ENCODE peak calls at places on chromosomes 2 and 18, in ten cellular contexts. N is cardiac fibroblast; X is activated naive CD4-positive, alpha-beta T cell treated with Interleukin-2 at 50 U/mL for 16 hours; U is pancreas; Z is kidney; D is AG20443; O is iPS-NIHi11; G is activated CD8-positive, alpha-beta memory T cell treated with anti-CD3 and anti-CD28 coated beads for 24 hours; P is AG10803; T is activated T-cell treated with anti-CD3 and anti-CD28 coated beads for 1 hour. I is an unnamed sample.

GRCh38 chr18:37852464-37852863 is 286.9 kb upstream of the CELF4 start:
- DNase-seq in Z (no peak), X (no peak), N (no peak), T (no peak), P (no peak), U (no peak), G (no peak), O (no peak), D (no peak), I (no peak)

GRCh38 chr2:113117594-113118262 is 9.7 kb upstream of the IL1RN start:
- DNase-seq in Z (peak; percentile 89), T (no peak), D (peak; percentile 93), N (peak; percentile 77), O (peak; percentile 43), G (no peak), P (peak; percentile 97), X (peak; percentile 4), U (peak; percentile 46), I (peak; percentile 34)

GRCh38 chr2:237964578-237965404 is 2.0 kb upstream of the UBE2F start:
- DNase-seq in O (no peak), G (no peak), X (no peak), D (peak; percentile 42), U (no peak), N (peak; percentile 98), Z (no peak), P (no peak), T (no peak), I (peak; percentile 56)

GRCh38 chr18:9734189-9734588 is 26.1 kb downstream of the RAB31 start:
- DNase-seq in P (no peak), D (no peak), U (no peak), T (no peak), G (peak; percentile 52), X (no peak), N (no peak), Z (no peak), O (no peak), I (no peak)

GRCh38 chr2:40844353-40845277 is 392.7 kb upstream of the SLC8A1 start:
- DNase-seq in O (peak; percentile 28), P (no peak), D (no peak), Z (no peak), T (no peak), N (peak; percentile 29), U (no peak), G (no peak), X (no peak), I (no peak)

GRCh38 chr18:54946149-54946581 is 13.1 kb downstream of the CCDC68 start:
- DNase-seq in U (peak; percentile 83), P (no peak), X (peak; percentile 4), Z (no peak), N (peak; percentile 66), G (peak; percentile 62), T (no peak), D (no peak), O (no peak), I (peak; percentile 74)

GRCh38 chr2:20429528-20429927 is 17.3 kb upstream of the RHOB start:
- DNase-seq in X (no peak), P (no peak), U (peak; percentile 19), T (no peak), O (no peak), Z (no peak), N (peak; percentile 31), G (no peak), D (no peak), I (no peak)

GRCh38 chr18:79657342-79657996 is 22.1 kb upstream of the CTDP1 start:
- DNase-seq in G (no peak), T (no peak), O (peak; percentile 67), D (no peak), X (no peak), P (no peak), N (no peak), U (no peak), Z (no peak), I (no peak)

GRCh38 chr2:240893363-240893828 is 2.6 kb downstream of the MAB21L4 start:
- DNase-seq in O (peak; percentile 86), X (peak; percentile 36), P (peak; percentile 31), Z (peak; percentile 91), U (no peak), G (no peak), N (no peak), D (peak; percentile 73), T (peak; percentile 17), I (peak; percentile 37)

GRCh38 chr2:86249176-86249842 is 50.1 kb downstream of the MRPL35 start:
- DNase-seq in N (peak; percentile 84), D (peak; percentile 59), X (no peak), P (peak; percentile 90), G (peak; percentile 7), O (no peak), Z (no peak), T (no peak), U (no peak), I (no peak)

GRCh38 chr18:47990981-47991380 is 60.5 kb upstream of the SMAD2 start:
- DNase-seq in O (no peak), G (no peak), N (no peak), P (no peak), U (no peak), T (no peak), X (no peak), Z (no peak), D (no peak), I (no peak)

GRCh38 chr2:55168221-55169154 is 63.6 kb downstream of the CLHC1 start:
- DNase-seq in U (no peak), N (peak; percentile 90), P (peak; percentile 80), O (peak; percentile 40), D (peak; percentile 67), G (no peak), X (peak; percentile 10), Z (no peak), T (peak; percentile 23), I (peak; percentile 85)

GRCh38 chr2:238439912-238440311 is 13.2 kb downstream of the ASB1 start:
- DNase-seq in N (no peak), U (no peak), D (no peak), P (no peak), O (no peak), Z (no peak), X (no peak), G (no peak), T (no peak), I (no peak)

GRCh38 chr2:202643012-202643858 is 8.5 kb downstream of the FAM117B start:
- DNase-seq in P (no peak), O (no peak), T (no peak), D (no peak), U (no peak), Z (no peak), X (no peak), N (no peak), G (no peak), I (no peak)

GRCh38 chr2:113692698-113693428 is 63.6 kb downstream of the SLC35F5 start:
- DNase-seq in N (no peak), D (no peak), G (no peak), X (peak; percentile 32), P (no peak), U (no peak), O (no peak), Z (no peak), T (no peak), I (no peak)

GRCh38 chr2:84302513-84303412 is 156.3 kb downstream of the SUCLG1 start:
- DNase-seq in U (peak; percentile 20), Z (no peak), D (peak; percentile 81), X (peak; percentile 27), P (peak; percentile 49), N (peak; percentile 60), O (peak; percentile 86), T (peak; percentile 3), G (no peak), I (no peak)

GRCh38 chr18:35460719-35461118 is 37.0 kb downstream of the INO80C start:
- DNase-seq in O (no peak), U (no peak), Z (no peak), T (no peak), P (peak; percentile 31), D (no peak), G (no peak), N (peak; percentile 81), X (no peak), I (no peak)

GRCh38 chr2:237414056-237414661 is at the start of gene COL6A3:
- DNase-seq in N (peak; percentile 98), T (no peak), O (no peak), U (peak; percentile 35), D (peak; percentile 76), P (peak; percentile 97), X (no peak), G (no peak), Z (peak; percentile 88), I (peak; percentile 68)

GRCh38 chr2:118993392-118993752 is 51.4 kb downstream of the MARCO start:
- DNase-seq in Z (no peak), D (no peak), U (no peak), O (no peak), T (no peak), G (no peak), X (no peak), P (no peak), N (no peak), I (no peak)

GRCh38 chr18:79624356-79624961 is 55.1 kb upstream of the CTDP1 start:
- DNase-seq in X (no peak), G (no peak), P (no peak), N (no peak), Z (peak; percentile 44), D (no peak), U (no peak), O (no peak), T (no peak), I (no peak)

GRCh38 chr2:189874571-189875320 is 90.5 kb downstream of the PMS1 start:
- DNase-seq in U (no peak), D (no peak), G (no peak), P (no peak), T (no peak), X (no peak), N (no peak), Z (no peak), O (no peak), I (no peak)

GRCh38 chr2:69139778-69140177 is 126.8 kb downstream of the ANTXR1 start:
- DNase-seq in U (no peak), D (no peak), N (no peak), G (no peak), O (no peak), T (no peak), P (peak; percentile 61), Z (no peak), X (no peak), I (no peak)

GRCh38 chr2:53473236-53473635 is 294.4 kb upstream of the CHAC2 start:
- DNase-seq in D (no peak), Z (no peak), N (no peak), P (no peak), G (no peak), O (peak; percentile 29), X (no peak), U (peak; percentile 21), T (no peak), I (no peak)

GRCh38 chr18:69874058-69874457 is 73.6 kb downstream of the CD226 start:
- DNase-seq in D (peak; percentile 44), O (no peak), Z (no peak), U (no peak), N (peak; percentile 64), G (no peak), P (peak; percentile 60), T (no peak), X (no peak), I (no peak)

GRCh38 chr18:13284330-13285027 is 65.9 kb downstream of the LDLRAD4 start:
- DNase-seq in Z (peak; percentile 67), P (no peak), U (no peak), O (no peak), X (peak; percentile 61), T (no peak), N (no peak), D (no peak), G (no peak), I (no peak)

GRCh38 chr2:9552491-9553178 is 3.0 kb downstream of the ADAM17 start:
- DNase-seq in N (peak; percentile 91), U (no peak), O (no peak), G (no peak), X (no peak), T (no peak), P (peak; percentile 85), Z (no peak), D (peak; percentile 50), I (no peak)

GRCh38 chr2:65070172-65070830 is 14.1 kb downstream of the CEP68 start:
- DNase-seq in U (no peak), O (no peak), D (peak; percentile 65), T (no peak), G (no peak), P (peak; percentile 61), Z (no peak), X (no peak), N (peak; percentile 59), I (peak; percentile 59)

GRCh38 chr18:62663731-62664336 is 51.5 kb upstream of the PHLPP1 start:
- DNase-seq in D (peak; percentile 51), N (peak; percentile 75), X (no peak), Z (no peak), O (no peak), U (no peak), T (no peak), P (no peak), G (no peak), I (no peak)

I was measured in mucosa of descending colon.